ENCODE peak calls at places on chromosomes 6 and 20, in four cellular contexts. One of them, this sample, is unnamed.

GRCh38 chr6:44712353-44713147 is 325.0 kb downstream of the CDC5L start:
- DNase-seq in GM23248: no peak
- DNase-seq in tibial nerve: no peak
- DNase-seq in right cardiac atrium: no peak
- DNase-seq in this sample: no peak

GRCh38 chr6:18214003-18214402 is 50.3 kb downstream of the DEK start:
- DNase-seq in GM23248: no peak
- DNase-seq in tibial nerve: no peak
- DNase-seq in right cardiac atrium: no peak
- DNase-seq in this sample: no peak

GRCh38 chr6:79947191-79948173 is at the start of gene ELOVL4:
- DNase-seq in GM23248: peak
- DNase-seq in tibial nerve: peak
- DNase-seq in right cardiac atrium: peak
- DNase-seq in this sample: peak

GRCh38 chr20:63017076-63017825 is 10.5 kb upstream of the BHLHE23 start:
- DNase-seq in GM23248: no peak
- DNase-seq in tibial nerve: no peak
- DNase-seq in right cardiac atrium: peak
- DNase-seq in this sample: no peak

GRCh38 chr6:22008248-22008836 is 288.5 kb downstream of the PRL start:
- DNase-seq in GM23248: peak
- DNase-seq in tibial nerve: no peak
- DNase-seq in right cardiac atrium: no peak
- DNase-seq in this sample: no peak

GRCh38 chr6:53959717-53960116 is 151.5 kb upstream of the MLIP start:
- DNase-seq in GM23248: peak
- DNase-seq in tibial nerve: no peak
- DNase-seq in right cardiac atrium: no peak
- DNase-seq in this sample: no peak

GRCh38 chr20:53779822-53780221 is 186.2 kb upstream of the ZNF217 start:
- DNase-seq in GM23248: no peak
- DNase-seq in tibial nerve: no peak
- DNase-seq in right cardiac atrium: no peak
- DNase-seq in this sample: no peak

GRCh38 chr6:100376103-100376502 is 88.6 kb downstream of the SIM1 start:
- DNase-seq in GM23248: no peak
- DNase-seq in tibial nerve: no peak
- DNase-seq in right cardiac atrium: no peak
- DNase-seq in this sample: no peak

GRCh38 chr20:44800398-44801046 is 9.8 kb downstream of the RIMS4 start:
- DNase-seq in GM23248: no peak
- DNase-seq in tibial nerve: no peak
- DNase-seq in right cardiac atrium: no peak
- DNase-seq in this sample: no peak

GRCh38 chr6:80028591-80028990 is 24.1 kb downstream of the TTK start:
- DNase-seq in GM23248: no peak
- DNase-seq in tibial nerve: no peak
- DNase-seq in right cardiac atrium: no peak
- DNase-seq in this sample: no peak

GRCh38 chr6:130776287-130776925 is 50.8 kb upstream of the SMLR1 start:
- DNase-seq in GM23248: no peak
- DNase-seq in tibial nerve: no peak
- DNase-seq in right cardiac atrium: no peak
- DNase-seq in this sample: no peak

GRCh38 chr20:63457737-63458136 is 14.7 kb downstream of the KCNQ2 start:
- DNase-seq in GM23248: peak
- DNase-seq in tibial nerve: no peak
- DNase-seq in right cardiac atrium: peak
- DNase-seq in this sample: no peak

GRCh38 chr6:167573461-167574215 is 248.8 kb downstream of the TTLL2 start:
- DNase-seq in GM23248: no peak
- DNase-seq in tibial nerve: no peak
- DNase-seq in right cardiac atrium: no peak
- DNase-seq in this sample: no peak

GRCh38 chr6:56450882-56451739 is 191.6 kb downstream of the DST start:
- DNase-seq in GM23248: peak
- DNase-seq in tibial nerve: no peak
- DNase-seq in right cardiac atrium: peak
- DNase-seq in this sample: peak

DNA sequence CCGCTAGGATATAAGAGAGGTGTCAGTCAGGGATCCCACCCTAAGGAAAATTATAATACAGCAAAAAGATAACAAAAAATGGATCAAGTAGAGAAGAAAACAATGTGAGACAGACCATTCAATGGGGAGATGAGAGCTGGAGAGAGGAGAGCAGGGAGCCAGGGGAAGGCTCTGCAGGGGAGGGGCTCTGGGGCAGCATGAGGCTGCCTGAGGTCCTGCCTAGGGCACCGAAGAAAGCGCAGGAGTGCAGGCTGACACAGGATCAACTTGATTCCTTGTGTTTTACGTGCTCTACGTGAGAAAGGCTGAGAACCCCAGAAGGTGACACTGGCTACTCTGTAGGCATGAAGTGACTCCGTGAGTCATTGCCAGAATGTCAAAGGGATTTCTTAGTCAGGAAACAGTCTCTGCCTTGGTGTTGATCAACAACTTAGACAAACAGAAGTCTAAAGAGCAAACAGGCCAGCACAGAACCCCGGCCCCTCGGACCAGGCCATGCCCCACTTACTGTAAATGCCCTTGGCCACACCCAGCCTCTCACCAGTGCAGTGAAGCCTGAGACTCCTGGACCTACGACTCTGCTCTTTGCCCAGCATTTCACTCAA is 290.1 kb upstream of the PRDM1 start:
- DNase-seq in GM23248: peak
- DNase-seq in tibial nerve: no peak
- DNase-seq in right cardiac atrium: no peak
- DNase-seq in this sample: no peak
- H3K4me3 ChIP-seq in GM23248: no peak
- H3K4me3 ChIP-seq in tibial nerve: no peak
- H3K4me3 ChIP-seq in right cardiac atrium: no peak
- H3K4me3 ChIP-seq in this sample: no peak

GRCh38 chr20:49418156-49418555 is 64.3 kb downstream of the KCNB1 start:
- DNase-seq in GM23248: no peak
- DNase-seq in tibial nerve: no peak
- DNase-seq in right cardiac atrium: no peak
- DNase-seq in this sample: no peak

GRCh38 chr20:49420292-49420691 is 62.2 kb downstream of the KCNB1 start:
- DNase-seq in GM23248: no peak
- DNase-seq in tibial nerve: no peak
- DNase-seq in right cardiac atrium: no peak
- DNase-seq in this sample: no peak

GRCh38 chr20:49420811-49421295 is 61.6 kb downstream of the KCNB1 start:
- DNase-seq in GM23248: peak
- DNase-seq in tibial nerve: peak
- DNase-seq in right cardiac atrium: no peak
- DNase-seq in this sample: peak

GRCh38 chr20:49418832-49419231 is 63.6 kb downstream of the KCNB1 start:
- DNase-seq in GM23248: no peak
- DNase-seq in tibial nerve: no peak
- DNase-seq in right cardiac atrium: no peak
- DNase-seq in this sample: no peak

GRCh38 chr20:49419785-49420184 is 62.7 kb downstream of the KCNB1 start:
- DNase-seq in GM23248: no peak
- DNase-seq in tibial nerve: no peak
- DNase-seq in right cardiac atrium: no peak
- DNase-seq in this sample: no peak
- H3K27ac ChIP-seq in GM23248: no peak
- H3K27ac ChIP-seq in tibial nerve: peak
- H3K27ac ChIP-seq in right cardiac atrium: no peak
- H3K27ac ChIP-seq in this sample: peak

GRCh38 chr6:14074723-14075503 is 42.7 kb upstream of the CD83 start:
- DNase-seq in GM23248: peak
- DNase-seq in tibial nerve: no peak
- DNase-seq in right cardiac atrium: no peak
- DNase-seq in this sample: no peak
- H3K4me3 ChIP-seq in GM23248: peak
- H3K4me3 ChIP-seq in tibial nerve: peak
- H3K4me3 ChIP-seq in right cardiac atrium: peak
- H3K4me3 ChIP-seq in this sample: peak

DNA sequence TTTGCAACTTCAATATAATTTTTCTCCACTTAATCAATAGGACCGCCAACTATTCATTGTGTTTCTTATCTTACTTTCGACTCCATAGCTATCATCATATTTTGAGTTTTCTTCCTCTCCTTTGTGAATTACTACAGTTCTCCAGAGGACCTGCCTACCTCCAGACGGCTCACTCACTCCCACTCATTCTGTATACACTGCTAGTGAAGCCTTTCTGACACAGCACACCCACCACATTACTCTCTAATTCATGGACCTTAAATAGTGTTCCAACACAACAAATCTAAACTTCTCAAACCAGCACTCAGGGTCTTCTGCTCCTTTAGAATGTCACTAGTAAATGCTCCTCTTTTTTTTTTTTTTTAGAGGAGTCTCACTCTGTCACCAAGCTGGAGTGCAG is 23.8 kb downstream of the FKBP5 start:
- DNase-seq in GM23248: peak
- DNase-seq in tibial nerve: no peak
- DNase-seq in right cardiac atrium: no peak
- DNase-seq in this sample: no peak
- H3K27ac ChIP-seq in GM23248: no peak
- H3K27ac ChIP-seq in tibial nerve: no peak
- H3K27ac ChIP-seq in right cardiac atrium: no peak
- H3K27ac ChIP-seq in this sample: peak

GRCh38 chr6:31497595-31498476 is at the start of gene MICB:
- DNase-seq in GM23248: peak
- DNase-seq in tibial nerve: peak
- DNase-seq in right cardiac atrium: peak
- DNase-seq in this sample: peak

GRCh38 chr6:31493875-31494694 is 3.9 kb upstream of the MICB start:
- DNase-seq in GM23248: peak
- DNase-seq in tibial nerve: peak
- DNase-seq in right cardiac atrium: peak
- DNase-seq in this sample: peak

GRCh38 chr6:31495580-31495979 is 2.4 kb upstream of the MICB start:
- DNase-seq in GM23248: peak
- DNase-seq in tibial nerve: no peak
- DNase-seq in right cardiac atrium: no peak
- DNase-seq in this sample: no peak

GRCh38 chr6:31498748-31499147 is 803 bp downstream of the MICB start:
- DNase-seq in GM23248: peak
- DNase-seq in tibial nerve: no peak
- DNase-seq in right cardiac atrium: no peak
- DNase-seq in this sample: no peak
- H3K4me3 ChIP-seq in GM23248: peak
- H3K4me3 ChIP-seq in tibial nerve: no peak
- H3K4me3 ChIP-seq in right cardiac atrium: no peak
- H3K4me3 ChIP-seq in this sample: peak

GRCh38 chr6:29791162-29791561 is 36.5 kb upstream of the HLA-G start:
- DNase-seq in GM23248: peak
- DNase-seq in tibial nerve: no peak
- DNase-seq in right cardiac atrium: no peak
- DNase-seq in this sample: no peak
- H3K27ac ChIP-seq in GM23248: no peak
- H3K27ac ChIP-seq in tibial nerve: no peak
- H3K27ac ChIP-seq in right cardiac atrium: no peak
- H3K27ac ChIP-seq in this sample: no peak

GRCh38 chr6:4778086-4778485 is 1.9 kb downstream of the CDYL start:
- DNase-seq in GM23248: peak
- DNase-seq in tibial nerve: no peak
- DNase-seq in right cardiac atrium: no peak
- DNase-seq in this sample: no peak
- H3K4me3 ChIP-seq in GM23248: peak
- H3K4me3 ChIP-seq in tibial nerve: no peak
- H3K4me3 ChIP-seq in right cardiac atrium: peak
- H3K4me3 ChIP-seq in this sample: peak

DNA sequence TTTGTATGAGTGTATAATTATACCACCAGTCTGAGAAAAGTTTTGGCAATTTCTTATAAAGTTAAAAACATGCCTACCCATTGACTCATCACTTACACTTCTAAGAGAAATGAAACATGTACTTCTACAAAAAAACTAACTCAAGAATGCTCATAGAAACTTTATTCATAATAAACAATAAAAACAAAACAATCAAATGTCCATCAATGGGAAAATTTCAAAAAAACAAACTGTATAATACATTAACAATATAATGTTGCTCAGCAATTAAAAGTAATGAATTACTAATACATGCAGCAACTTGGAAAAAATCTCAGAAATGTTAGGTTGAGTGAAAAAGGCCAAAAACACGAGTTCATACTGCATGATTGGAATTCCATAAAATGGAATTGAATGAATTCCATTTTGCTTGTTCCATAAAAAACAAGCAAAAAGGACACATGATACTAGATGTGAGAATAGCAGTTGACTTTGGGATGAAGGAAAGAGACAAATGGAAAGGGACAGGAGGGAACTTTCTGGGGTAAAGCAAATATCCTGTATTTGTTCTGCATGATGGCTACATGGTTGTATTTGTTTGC is 726.6 kb downstream of the RFPL4B start:
- DNase-seq in GM23248: peak
- DNase-seq in tibial nerve: no peak
- DNase-seq in right cardiac atrium: no peak
- DNase-seq in this sample: no peak
- H3K27ac ChIP-seq in GM23248: peak
- H3K27ac ChIP-seq in tibial nerve: no peak
- H3K27ac ChIP-seq in right cardiac atrium: no peak
- H3K27ac ChIP-seq in this sample: no peak